ENCODE peak calls at places on chromosomes 3 and 15, in five cellular contexts. I is H1, J is breast epithelium, Y is prostate gland, M is GM12878. Q is an unnamed sample.

GRCh38 chr15:77974098-77974414 is 103.5 kb downstream of the TBC1D2B start:
- DNase-seq in J (peak), M (no peak), I (peak), Y (no peak), Q (no peak)

GRCh38 chr15:82647835-82648256 is 683 bp upstream of the CPEB1 start:
- DNase-seq in I (no peak), Y (no peak), J (no peak), M (no peak), Q (no peak)

GRCh38 chr15:79003301-79003700 is 58.5 kb upstream of the CTSH start:
- DNase-seq in Y (no peak), I (no peak), J (no peak), M (no peak), Q (no peak)

GRCh38 chr15:51076898-51077564 is 17.7 kb downstream of the TNFAIP8L3 start:
- DNase-seq in Y (no peak), M (peak), J (no peak), I (peak), Q (no peak)

GRCh38 chr3:27666708-27667107 is 55.4 kb downstream of the EOMES start:
- DNase-seq in Y (no peak), M (no peak), J (no peak), I (peak), Q (no peak)

GRCh38 chr15:41930221-41930866 is 36.5 kb upstream of the SPTBN5 start:
- DNase-seq in M (peak), I (no peak), Y (no peak), J (no peak), Q (no peak)

GRCh38 chr3:61199843-61200242 is 51.4 kb downstream of the FHIT start:
- DNase-seq in I (no peak), Y (no peak), M (no peak), J (no peak), Q (no peak)

GRCh38 chr3:5607581-5607980 is 420.1 kb downstream of the EDEM1 start:
- DNase-seq in Y (no peak), I (no peak), M (no peak), J (no peak), Q (no peak)

GRCh38 chr3:64595253-64595694 is 92.5 kb downstream of the ADAMTS9 start:
- DNase-seq in M (no peak), Y (no peak), J (no peak), I (no peak), Q (no peak)

GRCh38 chr15:42118650-42119531 is 24.5 kb upstream of the PLA2G4D start:
- DNase-seq in I (no peak), J (no peak), Y (no peak), M (no peak), Q (no peak)

GRCh38 chr15:67914537-67915373 is 74.9 kb upstream of the RNU6-1 start:
- DNase-seq in J (no peak), M (no peak), Y (peak), I (peak), Q (peak)

GRCh38 chr3:195271116-195271858 is at the start of gene XXYLT1:
- DNase-seq in M (no peak), I (peak), J (peak), Y (peak), Q (peak)

GRCh38 chr3:126245811-126246727 is 65.7 kb upstream of the ALDH1L1 start:
- DNase-seq in J (no peak), M (no peak), I (peak), Y (peak), Q (no peak)

GRCh38 chr3:116740293-116740692 is 30.7 kb downstream of the TUSC7 start:
- DNase-seq in J (no peak), Y (no peak), I (no peak), M (no peak), Q (no peak)

GRCh38 chr3:44125882-44126281 is 115.8 kb upstream of the TOPAZ1 start:
- DNase-seq in I (no peak), J (no peak), M (no peak), Y (no peak), Q (no peak)

GRCh38 chr3:141625506-141625905 is 112.6 kb upstream of the RNF7 start:
- DNase-seq in J (no peak), Y (no peak), I (no peak), M (no peak), Q (no peak)

GRCh38 chr3:12544652-12545472 is 437 bp downstream of the MKRN2OS start:
- DNase-seq in I (no peak), Y (no peak), M (no peak), J (no peak), Q (no peak)

GRCh38 chr3:12536423-12536822 is 8.9 kb downstream of the MKRN2OS start:
- DNase-seq in Y (no peak), J (no peak), I (no peak), M (no peak), Q (no peak)

GRCh38 chr3:12545473-12545791 is at the start of gene MKRN2OS:
- DNase-seq in Y (peak), J (peak), M (no peak), I (peak), Q (no peak)

GRCh38 chr3:12541625-12542024 is 3.7 kb downstream of the MKRN2OS start:
- DNase-seq in J (no peak), M (no peak), Y (no peak), I (no peak), Q (no peak)
- TF ChIP-seq CTCF in J (no peak), M (no peak), Y (no peak), I (peak), Q (no peak)

DNA sequence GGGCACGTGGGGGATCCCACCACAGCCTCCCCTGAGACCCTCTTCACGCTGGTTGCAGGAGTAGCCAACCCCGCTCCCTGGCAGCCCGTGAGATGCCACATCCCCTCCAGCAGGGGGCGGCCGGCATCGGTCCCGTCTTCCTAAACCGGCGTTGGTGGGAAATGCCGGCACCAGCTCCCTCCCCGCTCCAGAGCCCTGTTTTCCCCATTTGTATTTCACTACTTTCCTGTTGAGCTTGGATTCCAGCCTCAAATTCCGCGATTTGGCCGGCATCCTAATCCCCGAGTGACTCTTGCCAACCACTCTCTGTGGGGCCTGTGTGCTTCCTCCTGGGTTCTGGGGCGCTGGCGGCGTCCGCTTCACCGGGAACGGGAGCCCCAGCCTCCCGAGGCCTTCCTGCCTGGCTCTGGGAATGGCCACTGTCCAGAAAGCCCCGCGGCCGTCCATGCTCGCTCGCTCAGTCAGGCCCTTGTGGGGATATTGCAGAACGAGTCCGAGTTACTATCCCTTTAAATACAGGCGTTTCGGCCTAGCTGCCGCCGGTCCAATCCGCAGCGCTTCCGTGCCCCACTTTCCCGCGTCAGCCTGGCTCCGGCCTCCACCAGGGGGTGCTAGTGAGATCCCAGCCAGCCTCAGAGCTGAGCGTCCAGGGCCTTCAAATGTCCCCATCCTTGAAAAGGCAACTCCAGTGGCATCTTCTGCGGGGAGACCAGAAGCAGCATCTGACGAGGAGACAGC is 8.1 kb upstream of the ADAMTS17 start:
- DNase-seq in I (peak), Y (peak), M (peak), J (peak), Q (peak)
- TF ChIP-seq POLR2A in I (no peak), Y (peak), M (no peak), J (no peak), Q (peak)

DNA sequence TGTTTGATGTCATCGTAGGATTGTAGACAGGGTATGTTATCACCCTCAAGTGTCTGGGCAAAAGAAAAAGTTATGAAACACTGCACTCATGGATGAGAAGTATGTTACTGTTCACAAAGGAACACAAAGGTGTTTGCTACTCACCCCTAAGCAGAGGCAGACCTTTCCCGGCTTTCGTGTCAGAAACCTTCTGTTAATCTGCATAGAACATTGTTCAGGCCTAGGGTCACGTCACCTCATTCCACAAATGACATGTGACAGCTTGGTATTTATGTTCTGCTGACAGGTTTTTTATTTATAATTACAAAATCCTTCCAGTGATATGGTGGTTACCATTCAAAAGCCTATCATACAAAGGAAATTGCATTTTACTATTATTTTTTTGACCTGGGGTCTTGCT is 16.5 kb downstream of the THUMPD3 start:
- DNase-seq in M (no peak), J (no peak), I (no peak), Y (no peak), Q (no peak)
- TF ChIP-seq POLR2AphosphoS5 in M (no peak), J (no peak), I (no peak), Y (no peak), Q (no peak)

DNA sequence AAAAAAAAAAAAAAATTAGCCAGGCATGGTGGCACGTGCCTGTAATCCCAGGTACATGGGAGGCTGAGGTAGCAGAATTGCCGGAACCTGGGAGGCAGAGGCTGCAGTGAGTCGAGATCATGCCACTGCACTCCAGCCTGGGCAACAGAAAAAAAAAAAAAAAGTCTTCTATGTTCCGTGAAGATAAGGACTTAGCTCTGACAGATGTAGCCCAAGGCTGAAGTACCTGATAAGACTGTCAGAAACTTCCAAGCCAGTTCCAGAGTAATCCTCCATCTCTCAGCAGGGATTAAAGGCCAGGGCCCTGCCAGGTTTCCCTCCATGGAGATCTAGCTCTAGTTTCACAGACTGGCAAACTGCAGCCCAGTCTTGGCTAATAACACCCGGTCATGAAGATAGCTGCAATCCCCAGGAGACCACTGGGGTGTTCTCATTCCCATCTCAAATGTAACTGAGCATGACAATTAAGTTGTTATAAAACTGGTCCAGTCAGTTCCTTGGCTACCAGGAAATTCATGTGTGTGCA is 8.5 kb downstream of the CDCP1 start:
- DNase-seq in J (no peak), I (no peak), M (no peak), Y (no peak), Q (no peak)
- TF ChIP-seq CTCF in J (no peak), I (no peak), M (no peak), Y (no peak), Q (no peak)